ENCODE peak calls at places on chromosomes 7 and 10, in seven cellular contexts. F is neural progenitor cell, X is cardiac muscle cell, L is uterus, O is psoas muscle, R is IMR-90, K is brain microvascular endothelial cell. M is an unnamed sample.
A peak's percentile ranks its signal among the peaks of the same experiment; 100 is the strongest.

GRCh38 chr7:35802649-35803048 is 1.8 kb downstream of the SEPTIN7 start:
- DNase-seq in F (peak; percentile 20), X (no peak), L (no peak), O (no peak), R (peak; percentile 15), K (no peak), M (no peak)

GRCh38 chr7:34225193-34225592 is 319.9 kb downstream of the BMPER start:
- DNase-seq in F (no peak), X (no peak), L (no peak), O (no peak), R (no peak), K (no peak), M (no peak)

GRCh38 chr10:101297901-101298451 is 56.0 kb upstream of the BTRC start:
- DNase-seq in F (peak; percentile 84), X (peak; percentile 67), L (peak; percentile 26), O (peak; percentile 59), R (peak; percentile 39), K (peak; percentile 51), M (peak; percentile 37)

GRCh38 chr10:48192916-48193450 is 81.5 kb downstream of the FRMPD2 start:
- DNase-seq in F (no peak), X (no peak), L (no peak), O (no peak), R (no peak), K (no peak), M (no peak)

GRCh38 chr7:17027143-17027802 is 145.5 kb upstream of the AGR3 start:
- DNase-seq in F (no peak), X (peak; percentile 69), L (no peak), O (no peak), R (no peak), K (no peak), M (no peak)

GRCh38 chr10:104293781-104294321 is 24.9 kb downstream of the GSTO2 start:
- DNase-seq in F (no peak), X (no peak), L (no peak), O (no peak), R (no peak), K (no peak), M (no peak)

GRCh38 chr10:95221124-95221523 is 27.1 kb downstream of the ACSM6 start:
- DNase-seq in F (no peak), X (no peak), L (no peak), O (no peak), R (peak; percentile 44), K (peak; percentile 57), M (no peak)

GRCh38 chr7:139626817-139627216 is 103.3 kb downstream of the CLEC2L start:
- DNase-seq in F (no peak), X (no peak), L (no peak), O (no peak), R (no peak), K (no peak), M (no peak)

GRCh38 chr10:130993612-130994011 is 317.9 kb downstream of the TCERG1L start:
- DNase-seq in F (no peak), X (no peak), L (no peak), O (no peak), R (no peak), K (no peak), M (no peak)

GRCh38 chr7:66626236-66626957 is 2.3 kb upstream of the KCTD7 start:
- DNase-seq in F (no peak), X (peak; percentile 42), L (peak; percentile 70), O (no peak), R (peak; percentile 80), K (no peak), M (no peak)

GRCh38 chr10:28393956-28394568 is 91.2 kb upstream of the MPP7 start:
- DNase-seq in F (peak; percentile 91), X (peak; percentile 72), L (peak; percentile 52), O (peak; percentile 51), R (peak; percentile 57), K (peak; percentile 47), M (peak; percentile 72)

GRCh38 chr7:20305726-20306125 is 25.0 kb upstream of the ITGB8 start:
- DNase-seq in F (no peak), X (no peak), L (no peak), O (no peak), R (no peak), K (no peak), M (no peak)

GRCh38 chr10:124872681-124873080 is 69.2 kb upstream of the ZRANB1 start:
- DNase-seq in F (no peak), X (no peak), L (no peak), O (no peak), R (no peak), K (no peak), M (no peak)
- TF ChIP-seq CTCF in F (no peak), X (no peak), L (no peak), O (no peak), R (no peak), K (no peak), M (no peak)

DNA sequence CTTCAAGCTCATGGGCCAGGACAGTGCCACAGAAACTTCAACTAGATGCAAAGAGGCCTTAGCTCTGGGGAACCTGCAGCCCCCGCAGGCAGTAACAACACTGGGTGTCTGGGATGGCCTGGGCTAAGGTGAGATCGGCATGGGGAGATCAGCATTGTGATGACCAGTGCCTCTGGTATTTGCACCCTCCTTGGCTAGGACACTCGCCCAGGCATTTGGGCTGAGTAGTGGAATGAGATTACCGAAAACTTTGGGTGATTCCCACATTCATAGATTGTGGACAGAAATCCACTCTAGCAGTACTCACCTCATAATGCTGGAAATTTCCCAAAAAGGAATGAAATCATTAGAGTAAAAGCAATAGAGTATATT is 70.6 kb upstream of the ZMIZ2 start:
- DNase-seq in F (no peak), X (peak; percentile 47), L (no peak), O (no peak), R (peak; percentile 18), K (no peak), M (no peak)
- H3K27me3 ChIP-seq in F (no peaks in the 10 kb centered on the region), X (no peaks in the 10 kb centered on the region), L (no peaks in the 10 kb centered on the region), O (no peaks in the 10 kb centered on the region), R (no peaks in the 10 kb centered on the region), K (no peaks in the 10 kb centered on the region), M (no peaks in the 10 kb centered on the region)

GRCh38 chr7:101817930-101818698 is 688 bp downstream of the CUX1 start:
- DNase-seq in F (no peak), X (peak; percentile 78), L (no peak), O (no peak), R (peak; percentile 47), K (no peak), M (no peak)
- H3K27ac ChIP-seq in F (no peak overlapping the region), X (no peak overlapping the region), L (peak overlapping the region; percentile 88), O (peak overlapping the region; percentile 78), R (peak overlapping the region; percentile 15), K (peak overlapping the region; percentile 1), M (no peak overlapping the region)

GRCh38 chr10:84534168-84534567 is 205.8 kb downstream of the CCSER2 start:
- DNase-seq in F (no peak), X (no peak), L (no peak), O (no peak), R (no peak), K (no peak), M (no peak)
- TF ChIP-seq CTCF in F (peak; percentile 20), X (peak; percentile 32), L (no peak), O (no peak), R (peak; percentile 29), K (peak; percentile 40), M (no peak)

DNA sequence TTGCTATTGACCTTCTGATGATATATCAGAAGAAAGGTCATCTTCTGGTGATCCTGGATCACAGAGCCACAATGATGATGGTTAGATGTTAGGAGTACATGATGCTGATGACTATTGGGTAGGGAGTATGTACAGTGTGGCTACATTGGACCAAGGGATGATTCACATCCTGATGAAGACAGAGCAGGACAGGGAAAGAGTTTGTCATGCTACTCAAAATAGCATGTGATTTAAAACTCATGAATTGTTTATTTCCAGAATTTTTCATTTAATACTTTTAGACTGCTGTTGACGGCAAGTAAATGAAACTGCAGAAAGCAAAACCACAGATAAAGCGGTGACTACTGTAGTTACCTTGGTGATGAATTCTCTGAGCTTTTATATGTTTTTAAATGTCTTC is 397.3 kb downstream of the PPP1R3A start:
- DNase-seq in F (no peak), X (no peak), L (no peak), O (no peak), R (peak; percentile 8), K (peak; percentile 45), M (no peak)
- H3K27me3 ChIP-seq in F (no peaks in the 10 kb centered on the region), X (no peaks in the 10 kb centered on the region), L (no peaks in the 10 kb centered on the region), O (no peaks in the 10 kb centered on the region), R (no peaks in the 10 kb centered on the region), K (no peaks in the 10 kb centered on the region), M (no peaks in the 10 kb centered on the region)